ENCODE peak calls at places on chromosome 21, in eight cellular contexts. X is MCF 10A, R is uterus, J is fibroblast of mammary gland, D is WTC11, Z is brain microvascular endothelial cell, F is fibroblast of pulmonary artery, O is AG09309. N is an unnamed sample.

GRCh38 chr21:38499296-38499695 is 1.0 kb upstream of the ERG start:
- DNase-seq in X (no peak), R (no peak), J (no peak), D (no peak), Z (no peak), F (peak; percentile 33), O (no peak), N (no peak)

GRCh38 chr21:36806103-36806502 is 107.2 kb downstream of the SIM2 start:
- DNase-seq in X (no peak), R (no peak), J (peak; percentile 25), D (no peak), Z (peak; percentile 24), F (peak; percentile 8), O (no peak), N (no peak)

GRCh38 chr21:34129039-34129891 is 55.9 kb downstream of the MRPS6 start:
- DNase-seq in X (peak; percentile 23), R (peak; percentile 59), J (peak; percentile 91), D (no peak), Z (peak; percentile 90), F (peak; percentile 87), O (peak; percentile 64), N (no peak)

GRCh38 chr21:27505516-27505915 is 538.6 kb upstream of the ADAMTS5 start:
- DNase-seq in X (peak; percentile 37), R (no peak), J (peak; percentile 79), D (no peak), Z (no peak), F (peak; percentile 49), O (peak; percentile 70), N (no peak)

GRCh38 chr21:44414291-44415072 is 40.8 kb upstream of the LRRC3 start:
- DNase-seq in X (no peak), R (no peak), J (no peak), D (no peak), Z (no peak), F (no peak), O (no peak), N (peak; percentile 24)

GRCh38 chr21:14773777-14774345 is 227.7 kb upstream of the SAMSN1 start:
- DNase-seq in X (peak; percentile 72), R (peak; percentile 19), J (peak; percentile 48), D (peak; percentile 78), Z (peak; percentile 26), F (peak; percentile 47), O (no peak), N (no peak)

GRCh38 chr21:34989337-34990151 is 59.6 kb downstream of the RUNX1 start:
- DNase-seq in X (no peak), R (no peak), J (peak; percentile 31), D (no peak), Z (no peak), F (no peak), O (peak; percentile 41), N (no peak)

GRCh38 chr21:44370027-44370735 is 16.8 kb downstream of the TRPM2 start:
- DNase-seq in X (peak; percentile 58), R (no peak), J (peak; percentile 73), D (peak; percentile 71), Z (peak; percentile 2), F (peak; percentile 13), O (peak; percentile 33), N (no peak)

GRCh38 chr21:34158866-34159616 is 85.7 kb downstream of the MRPS6 start:
- DNase-seq in X (no peak), R (no peak), J (no peak), D (no peak), Z (no peak), F (no peak), O (no peak), N (no peak)

GRCh38 chr21:29624776-29625175 is 315.0 kb downstream of the GRIK1 start:
- DNase-seq in X (no peak), R (no peak), J (no peak), D (no peak), Z (no peak), F (no peak), O (no peak), N (no peak)

GRCh38 chr21:26095131-26095530 is 75.4 kb downstream of the APP start:
- DNase-seq in X (peak; percentile 62), R (no peak), J (peak; percentile 29), D (no peak), Z (no peak), F (no peak), O (no peak), N (no peak)

GRCh38 chr21:28240586-28240985 is 752.1 kb downstream of the LTN1 start:
- DNase-seq in X (no peak), R (no peak), J (no peak), D (no peak), Z (peak; percentile 36), F (peak; percentile 34), O (no peak), N (no peak)

GRCh38 chr21:40512590-40512989 is 334.4 kb downstream of the DSCAM start:
- DNase-seq in X (peak; percentile 18), R (no peak), J (no peak), D (peak; percentile 73), Z (no peak), F (no peak), O (no peak), N (no peak)

GRCh38 chr21:26055010-26055409 is 115.6 kb downstream of the APP start:
- DNase-seq in X (no peak), R (no peak), J (no peak), D (no peak), Z (no peak), F (no peak), O (no peak), N (no peak)

GRCh38 chr21:15015622-15016471 is 49.0 kb downstream of the NRIP1 start:
- DNase-seq in X (peak; percentile 61), R (no peak), J (peak; percentile 93), D (no peak), Z (peak; percentile 46), F (peak; percentile 64), O (peak; percentile 93), N (no peak)

GRCh38 chr21:34526618-34527290 is 14.7 kb upstream of the KCNE1 start:
- DNase-seq in X (peak; percentile 96), R (peak; percentile 69), J (peak; percentile 100), D (peak; percentile 42), Z (peak; percentile 99), F (peak; percentile 100), O (peak; percentile 100), N (peak; percentile 62)

GRCh38 chr21:44727321-44727720 is 15.9 kb upstream of the TSPEAR start:
- DNase-seq in X (no peak), R (no peak), J (no peak), D (no peak), Z (no peak), F (no peak), O (no peak), N (no peak)

GRCh38 chr21:34771512-34772028 is 102.8 kb downstream of the CLIC6 start:
- DNase-seq in X (peak; percentile 86), R (no peak), J (peak; percentile 76), D (no peak), Z (peak; percentile 39), F (peak; percentile 78), O (peak; percentile 67), N (no peak)

GRCh38 chr21:31744162-31744800 is 12.4 kb upstream of the SCAF4 start:
- DNase-seq in X (no peak), R (no peak), J (peak; percentile 79), D (no peak), Z (no peak), F (no peak), O (no peak), N (no peak)

GRCh38 chr21:41091561-41091960 is 76.4 kb upstream of the BACE2 start:
- DNase-seq in X (no peak), R (no peak), J (no peak), D (no peak), Z (no peak), F (no peak), O (no peak), N (no peak)

GRCh38 chr21:29056005-29056404 is 17.4 kb downstream of the CCT8 start:
- DNase-seq in X (no peak), R (no peak), J (peak; percentile 12), D (no peak), Z (no peak), F (no peak), O (no peak), N (no peak)

GRCh38 chr21:43361127-43361492 is 65.8 kb downstream of the SIK1 start:
- DNase-seq in X (peak; percentile 39), R (no peak), J (peak; percentile 28), D (no peak), Z (peak; percentile 44), F (no peak), O (no peak), N (no peak)
- TF ChIP-seq CTCF in X (no peak), R (no peak), J (no peak), D (no peak), Z (peak; percentile 12), F (no peak), O (no peak), N (no peak)

GRCh38 chr21:18725653-18726052 is 322.1 kb upstream of the TMPRSS15 start:
- DNase-seq in X (no peak), R (no peak), J (no peak), D (peak; percentile 66), Z (no peak), F (no peak), O (no peak), N (no peak)
- TF ChIP-seq CTCF in X (no peak), R (no peak), J (no peak), D (peak; percentile 24), Z (peak; percentile 50), F (no peak), O (no peak), N (no peak)

DNA sequence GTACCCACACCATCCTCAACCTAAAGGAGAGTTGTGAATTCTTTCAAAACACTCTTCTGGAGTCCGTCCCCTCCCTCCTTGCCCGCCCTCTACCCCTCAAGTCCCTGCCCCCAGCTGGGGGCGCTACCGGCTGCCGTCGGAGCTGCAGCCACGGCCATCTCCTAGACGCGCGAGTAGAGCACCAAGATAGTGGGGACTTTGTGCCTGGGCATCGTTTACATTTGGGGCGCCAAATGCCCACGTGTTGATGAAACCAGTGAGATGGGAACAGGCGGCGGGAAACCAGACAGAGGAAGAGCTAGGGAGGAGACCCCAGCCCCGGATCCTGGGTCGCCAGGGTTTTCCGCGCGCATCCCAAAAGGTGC is 647 bp upstream of the OLIG2 start:
- DNase-seq in X (no peak), R (no peak), J (no peak), D (peak; percentile 71), Z (no peak), F (no peak), O (no peak), N (no peak)
- TF ChIP-seq CTCF in X (no peak), R (no peak), J (no peak), D (no peak), Z (no peak), F (no peak), O (no peak), N (peak; percentile 11)

GRCh38 chr21:17612565-17613241 is at the start of gene BTG3:
- DNase-seq in X (peak; percentile 77), R (peak; percentile 86), J (peak; percentile 68), D (peak; percentile 73), Z (peak; percentile 33), F (peak; percentile 81), O (peak; percentile 2), N (peak; percentile 69)

GRCh38 chr21:17610862-17611261 is 1.8 kb downstream of the BTG3 start:
- DNase-seq in X (no peak), R (no peak), J (peak; percentile 10), D (no peak), Z (no peak), F (peak; percentile 30), O (no peak), N (no peak)

GRCh38 chr21:17612023-17612564 is 607 bp downstream of the BTG3 start:
- DNase-seq in X (peak; percentile 75), R (peak; percentile 47), J (peak; percentile 45), D (peak; percentile 16), Z (peak; percentile 18), F (peak; percentile 60), O (no peak), N (peak; percentile 54)

GRCh38 chr21:17611414-17612022 is 1.2 kb downstream of the BTG3 start:
- DNase-seq in X (peak; percentile 87), R (peak; percentile 83), J (peak; percentile 93), D (peak; percentile 39), Z (peak; percentile 90), F (peak; percentile 93), O (peak; percentile 55), N (peak; percentile 50)

GRCh38 chr21:17613242-17613676 is 558 bp upstream of the BTG3 start:
- DNase-seq in X (no peak), R (peak; percentile 46), J (peak; percentile 10), D (no peak), Z (no peak), F (peak; percentile 29), O (no peak), N (no peak)
- TF ChIP-seq CTCF in X (no peak), R (no peak), J (no peak), D (no peak), Z (peak; percentile 21), F (no peak), O (no peak), N (no peak)

N was measured in mesothelial cell of epicardium.